ENCODE peak calls at places on chromosome 9, in seven cellular contexts. N is HepG2, L is BJ, K is GM12865, Q is WERI-Rb-1, B is GM06990, P is A549. H is an unnamed sample.

GRCh38 chr9:13598738-13599137 is 319.2 kb upstream of the MPDZ start:
- DNase-seq in N (no peak), L (no peak), K (no peak), Q (no peak), B (no peak), P (no peak), H (no peak)

GRCh38 chr9:134748637-134749036 is 107.0 kb downstream of the COL5A1 start:
- DNase-seq in N (no peak), L (no peak), K (no peak), Q (no peak), B (no peak), P (no peak), H (no peak)

GRCh38 chr9:136823136-136824046 is 15.6 kb downstream of the RABL6 start:
- DNase-seq in N (no peak), L (no peak), K (no peak), Q (no peak), B (no peak), P (no peak), H (no peak)

GRCh38 chr9:20290287-20290686 is 332.0 kb downstream of the MLLT3 start:
- DNase-seq in N (no peak), L (no peak), K (no peak), Q (peak), B (no peak), P (no peak), H (no peak)

GRCh38 chr9:94948567-94949235 is 222.2 kb downstream of the AOPEP start:
- DNase-seq in N (no peak), L (no peak), K (no peak), Q (no peak), B (no peak), P (no peak), H (no peak)

GRCh38 chr9:31259824-31260223 is 1124.6 kb upstream of the ACO1 start:
- DNase-seq in N (no peak), L (no peak), K (peak), Q (no peak), B (no peak), P (no peak), H (no peak)

GRCh38 chr9:131379056-131379455 is 14.8 kb upstream of the PRRC2B start:
- DNase-seq in N (no peak), L (no peak), K (no peak), Q (no peak), B (no peak), P (no peak), H (no peak)

GRCh38 chr9:78003730-78004129 is 27.9 kb downstream of the GNAQ start:
- DNase-seq in N (no peak), L (no peak), K (no peak), Q (no peak), B (no peak), P (no peak), H (no peak)

GRCh38 chr9:4081948-4082347 is 217.9 kb downstream of the GLIS3 start:
- DNase-seq in N (no peak), L (no peak), K (no peak), Q (no peak), B (no peak), P (no peak), H (no peak)

GRCh38 chr9:87497604-87498045 is at the start of gene DAPK1:
- DNase-seq in N (peak), L (no peak), K (peak), Q (peak), B (peak), P (peak), H (peak)

GRCh38 chr9:22227986-22228385 is 218.6 kb upstream of the DMRTA1 start:
- DNase-seq in N (no peak), L (no peak), K (no peak), Q (no peak), B (no peak), P (no peak), H (no peak)

GRCh38 chr9:22232971-22233370 is 213.7 kb upstream of the DMRTA1 start:
- DNase-seq in N (no peak), L (no peak), K (no peak), Q (no peak), B (no peak), P (no peak), H (no peak)

GRCh38 chr9:22229069-22229468 is 217.6 kb upstream of the DMRTA1 start:
- DNase-seq in N (no peak), L (no peak), K (no peak), Q (no peak), B (no peak), P (no peak), H (no peak)

GRCh38 chr9:22228542-22228941 is 218.1 kb upstream of the DMRTA1 start:
- DNase-seq in N (no peak), L (no peak), K (no peak), Q (no peak), B (no peak), P (no peak), H (peak)
- TF ChIP-seq CTCF in N (no peak), L (peak), K (no peak), Q (no peak), B (no peak), P (no peak), H (peak)

GRCh38 chr9:14722391-14723035 is at the start of gene CER1:
- DNase-seq in N (no peak), L (no peak), K (no peak), Q (no peak), B (no peak), P (no peak), H (no peak)
- H3K4me3 ChIP-seq in N (no peak), L (no peak), K (no peak), Q (no peak), B (no peak), P (no peak), H (no peak)

GRCh38 chr9:114385412-114386181 is 2.2 kb downstream of the AKNA start:
- DNase-seq in N (peak), L (peak), K (peak), Q (no peak), B (peak), P (peak), H (peak)

GRCh38 chr9:114383866-114384231 is 3.9 kb downstream of the AKNA start:
- DNase-seq in N (no peak), L (no peak), K (no peak), Q (no peak), B (no peak), P (no peak), H (no peak)

GRCh38 chr9:114384836-114385411 is 2.9 kb downstream of the AKNA start:
- DNase-seq in N (no peak), L (no peak), K (no peak), Q (peak), B (no peak), P (no peak), H (no peak)

GRCh38 chr9:114380988-114381387 is 6.8 kb downstream of the AKNA start:
- DNase-seq in N (no peak), L (no peak), K (no peak), Q (no peak), B (no peak), P (no peak), H (no peak)

GRCh38 chr9:114382951-114383865 is 4.6 kb downstream of the AKNA start:
- DNase-seq in N (no peak), L (no peak), K (peak), Q (peak), B (peak), P (no peak), H (peak)
- TF ChIP-seq CTCF in N (peak), L (peak), K (peak), Q (peak), B (peak), P (no peak), H (peak)

DNA sequence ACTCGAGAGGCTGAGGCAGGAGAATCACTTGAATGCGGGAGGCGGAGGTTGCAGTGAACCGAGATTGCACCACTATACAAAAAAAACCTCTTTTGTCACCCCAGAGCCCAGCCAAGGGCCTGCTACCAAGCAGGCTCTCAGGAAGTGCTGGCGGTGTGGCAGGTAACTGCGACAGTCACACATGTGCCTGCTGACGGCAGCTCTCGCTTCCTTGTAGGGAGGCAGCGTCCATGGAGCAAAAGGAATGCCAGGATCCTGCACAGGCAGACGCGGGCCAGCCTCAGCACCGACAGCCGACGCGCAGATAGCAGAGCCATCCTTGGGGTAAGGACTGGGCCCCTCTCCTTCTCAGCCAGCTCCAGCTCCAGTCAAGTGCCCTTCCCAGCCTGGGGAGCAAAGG is 3.9 kb downstream of the LRRC8A start:
- DNase-seq in N (no peak), L (no peak), K (no peak), Q (no peak), B (no peak), P (no peak), H (no peak)
- H3K4me3 ChIP-seq in N (no peak), L (no peak), K (no peak), Q (no peak), B (no peak), P (no peak), H (no peak)

GRCh38 chr9:121172726-121173487 is 28.8 kb downstream of the RAB14 start:
- DNase-seq in N (no peak), L (no peak), K (no peak), Q (no peak), B (no peak), P (no peak), H (no peak)

GRCh38 chr9:121168052-121168451 is 33.6 kb downstream of the RAB14 start:
- DNase-seq in N (no peak), L (no peak), K (no peak), Q (no peak), B (no peak), P (no peak), H (no peak)

GRCh38 chr9:121173501-121173900 is 28.2 kb downstream of the RAB14 start:
- DNase-seq in N (no peak), L (no peak), K (no peak), Q (no peak), B (no peak), P (no peak), H (no peak)

GRCh38 chr9:121171236-121171635 is 30.4 kb downstream of the RAB14 start:
- DNase-seq in N (no peak), L (no peak), K (no peak), Q (no peak), B (no peak), P (no peak), H (no peak)

DNA sequence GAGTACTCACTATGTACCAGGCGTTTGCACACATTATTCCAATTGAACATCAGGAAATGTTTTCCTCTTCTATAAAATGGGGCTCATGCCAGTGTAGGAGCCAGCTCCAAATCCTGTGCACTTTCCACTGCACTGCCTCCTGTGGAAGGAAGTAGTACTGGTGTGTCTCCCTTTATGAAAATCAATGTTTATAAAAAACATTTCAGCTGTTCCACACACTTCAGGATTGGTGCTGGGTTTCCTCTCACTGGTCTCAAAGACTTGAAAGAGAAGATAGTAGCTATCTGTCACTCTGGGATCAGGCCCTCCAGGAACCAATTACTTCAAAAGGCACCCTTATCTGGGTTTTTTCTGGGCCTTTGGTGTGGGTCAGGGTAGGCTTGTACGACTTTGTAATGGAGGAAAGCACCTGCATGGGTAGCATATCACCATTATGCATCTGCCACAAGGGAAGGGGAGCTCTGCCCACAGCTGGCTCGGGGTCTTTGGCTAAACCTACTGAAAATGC is 32.5 kb downstream of the RAB14 start:
- DNase-seq in N (peak), L (no peak), K (no peak), Q (no peak), B (no peak), P (peak), H (peak)
- TF ChIP-seq CTCF in N (no peak), L (peak), K (peak), Q (peak), B (peak), P (no peak), H (peak)

GRCh38 chr9:93260290-93261066 is 76.5 kb downstream of the WNK2 start:
- DNase-seq in N (no peak), L (no peak), K (no peak), Q (no peak), B (no peak), P (no peak), H (no peak)
- H3K4me3 ChIP-seq in N (no peak), L (no peak), K (no peak), Q (no peak), B (no peak), P (no peak), H (no peak)

DNA sequence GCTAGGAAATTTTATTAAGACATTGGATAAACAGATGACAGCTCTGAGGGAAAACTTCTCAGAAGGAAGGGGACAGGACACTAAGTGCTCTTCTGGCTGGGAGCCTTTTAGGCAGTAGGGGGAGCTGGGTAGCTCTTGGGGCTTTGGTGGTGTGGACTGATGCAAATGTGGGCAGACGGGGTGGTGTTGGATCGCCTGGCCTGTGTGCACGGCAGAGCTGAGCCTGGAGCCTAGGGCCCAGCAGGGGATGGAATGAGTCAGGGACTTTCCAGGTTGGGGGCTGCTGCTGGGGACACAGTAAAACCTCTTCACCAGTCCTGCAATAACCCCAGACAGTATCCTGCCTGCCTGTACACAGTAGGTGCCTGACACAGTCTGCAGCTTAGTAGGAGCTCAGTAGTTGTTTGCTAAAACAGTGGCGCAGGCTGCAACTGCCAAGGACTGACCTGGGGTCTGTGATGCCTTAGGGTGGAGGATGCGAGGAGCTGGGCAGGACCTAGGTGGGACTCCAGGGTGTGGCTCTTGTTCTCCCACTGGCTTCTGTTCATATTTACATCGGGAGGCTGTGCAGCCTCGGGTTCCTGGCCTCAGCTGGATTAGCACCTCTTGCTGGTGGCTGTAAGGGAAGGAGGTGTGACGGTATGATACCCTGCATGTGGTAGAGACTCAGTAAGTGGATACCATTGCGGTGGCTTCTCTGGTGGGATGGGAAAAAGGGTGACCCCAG is 83.8 kb downstream of the DAB2IP start:
- DNase-seq in N (peak), L (peak), K (peak), Q (peak), B (peak), P (peak), H (peak)
- TF ChIP-seq CTCF in N (peak), L (peak), K (peak), Q (peak), B (peak), P (peak), H (peak)